ENCODE peak calls at places on chromosomes 7 and 10, in seven cellular contexts. Z is transverse colon; V is AG08396; M is non-pigmented ciliary epithelial cell; L is epithelial cell of esophagus; H is glutamatergic neuron; Y is stimulated activated CD8-positive, alpha-beta memory T cell treated with anti-CD3 and anti-CD28 coated beads, Interleukin-12 subunit alpha, Interleukin-12 subunit beta, amount 100 ng/mL, for 1 hour. D is an unnamed sample.

GRCh38 chr7:127943541-127944521 is 87.4 kb downstream of the LRRC4 start:
- DNase-seq in Z (no peak), V (no peak), M (peak), L (no peak), H (peak), Y (no peak), D (peak)

GRCh38 chr10:116521424-116522305 is 24.1 kb upstream of the PNLIP start:
- DNase-seq in Z (peak), V (peak), M (peak), L (peak), H (peak), Y (no peak), D (peak)

GRCh38 chr10:44194435-44194834 is 190.5 kb downstream of the CXCL12 start:
- DNase-seq in Z (no peak), V (no peak), M (no peak), L (no peak), H (no peak), Y (no peak), D (no peak)

GRCh38 chr7:92633211-92633906 is 43.2 kb upstream of the FAM133B start:
- DNase-seq in Z (no peak), V (peak), M (peak), L (peak), H (no peak), Y (no peak), D (no peak)

GRCh38 chr10:125203186-125203800 is 42.9 kb upstream of the CTBP2 start:
- DNase-seq in Z (no peak), V (no peak), M (no peak), L (no peak), H (no peak), Y (no peak), D (no peak)

GRCh38 chr7:23349484-23350157 is 50.5 kb downstream of the MALSU1 start:
- DNase-seq in Z (no peak), V (peak), M (peak), L (peak), H (no peak), Y (no peak), D (no peak)

GRCh38 chr10:71471957-71472365 is 75.2 kb downstream of the CDH23 start:
- DNase-seq in Z (no peak), V (no peak), M (no peak), L (no peak), H (no peak), Y (no peak), D (peak)

GRCh38 chr10:110501142-110501937 is 3.6 kb downstream of the DUSP5 start:
- DNase-seq in Z (peak), V (peak), M (no peak), L (peak), H (peak), Y (no peak), D (peak)

GRCh38 chr10:43396928-43397624 is 11.9 kb downstream of the HNRNPF start:
- DNase-seq in Z (peak), V (peak), M (no peak), L (peak), H (peak), Y (no peak), D (peak)

GRCh38 chr10:112361951-112362770 is 11.8 kb upstream of the ACSL5 start:
- DNase-seq in Z (peak), V (peak), M (no peak), L (peak), H (no peak), Y (no peak), D (peak)

GRCh38 chr7:131629203-131629871 is 72.9 kb upstream of the PODXL start:
- DNase-seq in Z (no peak), V (no peak), M (peak), L (peak), H (no peak), Y (no peak), D (no peak)

GRCh38 chr10:9853405-9854010 is 1164.2 kb upstream of the CELF2 start:
- DNase-seq in Z (no peak), V (no peak), M (no peak), L (no peak), H (peak), Y (no peak), D (peak)

GRCh38 chr7:1811850-1812692 is 142.0 kb downstream of the ELFN1 start:
- DNase-seq in Z (no peak), V (peak), M (no peak), L (peak), H (no peak), Y (no peak), D (no peak)

GRCh38 chr7:24834150-24834798 is 77.0 kb upstream of the GSDME start:
- DNase-seq in Z (peak), V (no peak), M (no peak), L (no peak), H (no peak), Y (no peak), D (no peak)

D was measured in testis.